ENCODE peak calls at places on chromosomes 7 and 10, in six cellular contexts. R is suprapubic skin, C is colonic mucosa, E is pancreas, J is neural crest cell, I is retinal pigment epithelial cell. Q is an unnamed sample.

GRCh38 chr10:86545097-86545496 is 23.5 kb upstream of the WAPL start:
- DNase-seq in R (no peak), C (no peak), E (no peak), J (no peak), I (no peak), Q (no peak)

GRCh38 chr10:6833458-6834011 is 253.5 kb upstream of the PRKCQ start:
- DNase-seq in R (no peak), C (no peak), E (no peak), J (no peak), I (no peak), Q (no peak)

GRCh38 chr7:23981314-23981713 is 271.3 kb downstream of the STK31 start:
- DNase-seq in R (no peak), C (no peak), E (no peak), J (no peak), I (no peak), Q (no peak)

GRCh38 chr10:87660484-87661133 is 931 bp downstream of the PAPSS2 start:
- DNase-seq in R (no peak), C (peak), E (peak), J (no peak), I (no peak), Q (no peak)

GRCh38 chr7:75878312-75878768 is 494 bp upstream of the RHBDD2 start:
- DNase-seq in R (no peak), C (no peak), E (no peak), J (no peak), I (no peak), Q (no peak)

GRCh38 chr10:15370212-15370740 is 813 bp downstream of the FAM171A1 start:
- DNase-seq in R (no peak), C (peak), E (peak), J (peak), I (no peak), Q (no peak)

GRCh38 chr10:73641272-73642060 is at the start of gene MYOZ1:
- DNase-seq in R (no peak), C (no peak), E (no peak), J (no peak), I (no peak), Q (no peak)

GRCh38 chr7:44769381-44770209 is 20.9 kb downstream of the ZMIZ2 start:
- DNase-seq in R (no peak), C (no peak), E (no peak), J (no peak), I (peak), Q (no peak)

GRCh38 chr7:126589068-126589684 is 663.6 kb downstream of the GRM8 start:
- DNase-seq in R (no peak), C (no peak), E (no peak), J (no peak), I (no peak), Q (no peak)

DNA sequence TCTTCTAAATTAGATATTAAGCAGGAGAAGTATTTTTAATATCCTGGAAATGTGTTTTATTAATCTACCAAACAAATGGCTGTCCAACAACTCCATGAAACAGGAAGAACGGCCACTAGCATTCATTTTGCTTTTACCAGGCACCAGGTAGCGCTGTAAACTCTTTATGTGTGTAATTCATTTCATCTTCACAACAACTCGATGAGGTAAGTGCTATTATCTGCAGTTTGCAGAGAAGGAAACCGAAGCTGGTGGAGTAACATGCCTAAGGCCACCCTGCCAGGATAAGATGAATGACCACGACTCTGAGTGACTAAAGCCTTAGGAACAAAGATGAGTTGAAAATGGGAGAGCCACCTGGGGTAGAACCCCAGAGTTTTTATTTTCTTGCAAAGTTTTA is 101.2 kb downstream of the KIAA1217 start:
- DNase-seq in R (no peak), C (no peak), E (no peak), J (no peak), I (no peak), Q (no peak)
- TF ChIP-seq CTCF in R (no peak), C (no peak), E (no peak), J (no peak), I (no peak), Q (no peak)

GRCh38 chr7:137335814-137336213 is 7.7 kb downstream of the PTN start:
- DNase-seq in R (no peak), C (no peak), E (no peak), J (no peak), I (no peak), Q (peak)

GRCh38 chr7:137343483-137343841 is at the start of gene PTN:
- DNase-seq in R (no peak), C (no peak), E (peak), J (peak), I (no peak), Q (no peak)

GRCh38 chr7:137342751-137343482 is 616 bp downstream of the PTN start:
- DNase-seq in R (no peak), C (no peak), E (no peak), J (no peak), I (no peak), Q (no peak)

GRCh38 chr7:137342340-137342739 is 1.2 kb downstream of the PTN start:
- DNase-seq in R (no peak), C (no peak), E (no peak), J (no peak), I (no peak), Q (no peak)

GRCh38 chr7:137337902-137338301 is 5.6 kb downstream of the PTN start:
- DNase-seq in R (no peak), C (no peak), E (no peak), J (no peak), I (no peak), Q (no peak)
- TF ChIP-seq CTCF in R (no peak), C (no peak), E (no peak), J (no peak), I (peak), Q (no peak)

DNA sequence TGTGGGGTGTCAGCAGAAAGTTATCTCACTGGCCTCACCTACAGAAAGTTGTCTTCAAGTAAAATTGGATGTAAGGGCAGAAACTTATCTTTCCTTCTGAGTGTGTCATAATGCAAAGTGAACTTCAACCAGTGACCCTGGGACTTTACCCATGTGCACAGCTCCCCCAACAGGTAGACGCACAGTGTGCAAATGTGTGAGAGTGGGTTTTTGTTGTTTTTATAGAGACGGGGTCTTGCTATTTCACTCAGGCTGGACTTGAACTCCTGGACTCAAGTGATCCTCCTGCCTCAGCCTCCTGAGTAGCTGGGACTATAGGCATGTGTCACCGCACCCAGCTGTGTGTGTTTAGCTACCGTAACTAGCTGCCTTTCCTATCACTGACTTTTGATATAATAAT is 6.4 kb upstream of the KAZALD1 start:
- DNase-seq in R (no peak), C (no peak), E (no peak), J (no peak), I (no peak), Q (no peak)
- TF ChIP-seq CTCF in R (no peak), C (no peak), E (no peak), J (no peak), I (peak), Q (peak)

GRCh38 chr10:122162566-122163181 is 108.4 kb upstream of the BTBD16 start:
- DNase-seq in R (no peak), C (no peak), E (no peak), J (peak), I (no peak), Q (no peak)
- TF ChIP-seq CTCF in R (no peak), C (no peak), E (no peak), J (peak), I (no peak), Q (peak)

GRCh38 chr7:143493755-143494154 is 16.1 kb downstream of the TAS2R41 start:
- DNase-seq in R (no peak), C (no peak), E (no peak), J (no peak), I (no peak), Q (no peak)

GRCh38 chr7:143492043-143492471 is 14.4 kb downstream of the TAS2R41 start:
- DNase-seq in R (no peak), C (no peak), E (no peak), J (no peak), I (no peak), Q (no peak)

GRCh38 chr7:143495806-143496672 is 18.4 kb downstream of the TAS2R41 start:
- DNase-seq in R (no peak), C (no peak), E (no peak), J (no peak), I (no peak), Q (no peak)

GRCh38 chr7:143492799-143493568 is 15.3 kb downstream of the TAS2R41 start:
- DNase-seq in R (no peak), C (no peak), E (no peak), J (no peak), I (no peak), Q (no peak)

DNA sequence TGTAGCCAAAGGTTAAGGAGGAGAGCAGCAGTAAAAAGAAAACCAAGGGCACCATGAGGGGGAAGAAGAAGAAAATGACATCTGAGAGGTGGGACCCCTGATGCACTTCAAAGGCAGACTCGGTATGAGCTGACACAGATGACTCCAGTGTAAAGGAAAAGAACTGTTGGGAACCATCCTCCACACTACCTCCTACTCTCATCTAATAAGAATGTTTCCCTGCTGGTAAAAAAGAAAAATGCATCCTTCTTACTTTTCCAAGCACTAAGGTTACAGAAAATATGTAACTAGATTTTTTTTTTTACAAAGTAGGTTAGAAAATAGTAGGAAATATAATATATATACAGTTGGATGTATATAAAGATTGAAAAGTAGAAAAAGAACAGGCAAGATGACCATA is 16.9 kb downstream of the TAS2R41 start:
- DNase-seq in R (no peak), C (no peak), E (no peak), J (no peak), I (no peak), Q (no peak)
- TF ChIP-seq CTCF in R (no peak), C (no peak), E (no peak), J (peak), I (no peak), Q (no peak)

DNA sequence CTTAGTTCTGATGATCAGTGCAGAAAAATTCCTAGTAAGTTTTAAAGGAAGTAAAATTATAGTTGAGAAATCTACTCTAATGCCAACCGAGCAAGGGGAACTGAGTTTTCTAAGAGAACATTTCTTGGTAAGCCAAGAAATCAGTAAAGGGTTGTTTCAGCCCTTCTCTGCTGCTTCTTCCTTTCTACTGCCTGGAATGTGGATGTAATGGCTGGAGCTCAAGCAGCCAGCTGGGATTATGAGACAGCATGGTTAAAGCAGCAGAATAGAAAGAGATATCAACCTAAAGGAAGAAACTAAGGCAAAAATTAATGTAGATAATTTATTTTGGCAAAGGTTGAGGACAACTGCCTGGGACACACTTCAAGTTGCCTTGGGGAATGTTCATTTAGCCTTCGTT is 16.0 kb upstream of the AKR1B1 start:
- DNase-seq in R (no peak), C (no peak), E (no peak), J (no peak), I (no peak), Q (no peak)
- TF ChIP-seq CTCF in R (no peak), C (no peak), E (no peak), J (no peak), I (no peak), Q (no peak)

GRCh38 chr10:43229208-43230061 is 37.4 kb downstream of the RASGEF1A start:
- DNase-seq in R (peak), C (no peak), E (peak), J (no peak), I (no peak), Q (no peak)
- TF ChIP-seq CTCF in R (no peak), C (no peak), E (no peak), J (no peak), I (no peak), Q (no peak)

Q was measured in kidney epithelial cell.